ENCODE peak calls at places on chromosome 13, in eight cellular contexts. One of them, this sample, is unnamed.
A peak's percentile ranks its signal among the peaks of the same experiment; 100 is the strongest.

GRCh38 chr13:32585625-32586021 is 629 bp upstream of the PDS5B start:
- DNase-seq in fibroblast of pulmonary artery: no peak
- DNase-seq in H1: no peak
- DNase-seq in sigmoid colon: no peak
- DNase-seq in nephron progenitor cell: peak; percentile 16
- DNase-seq in AG04450: no peak
- DNase-seq in heart left ventricle: peak; percentile 18
- DNase-seq in right lobe of liver: no peak
- DNase-seq in this sample: no peak

GRCh38 chr13:100773429-100773828 is 98.8 kb upstream of the TMTC4 start:
- DNase-seq in H1: no peak
- DNase-seq in sigmoid colon: no peak
- DNase-seq in heart left ventricle: no peak
- DNase-seq in right lobe of liver: no peak
- DNase-seq in fibroblast of pulmonary artery: no peak
- DNase-seq in nephron progenitor cell: no peak
- DNase-seq in AG04450: no peak
- DNase-seq in this sample: no peak

GRCh38 chr13:81172603-81173002 is 831.7 kb upstream of the SPRY2 start:
- DNase-seq in fibroblast of pulmonary artery: no peak
- DNase-seq in AG04450: no peak
- DNase-seq in H1: no peak
- DNase-seq in sigmoid colon: no peak
- DNase-seq in right lobe of liver: no peak
- DNase-seq in heart left ventricle: no peak
- DNase-seq in nephron progenitor cell: no peak
- DNase-seq in this sample: no peak

GRCh38 chr13:66778461-66778860 is 451.7 kb downstream of the PCDH9 start:
- DNase-seq in H1: no peak
- DNase-seq in sigmoid colon: no peak
- DNase-seq in AG04450: no peak
- DNase-seq in nephron progenitor cell: no peak
- DNase-seq in right lobe of liver: no peak
- DNase-seq in heart left ventricle: no peak
- DNase-seq in fibroblast of pulmonary artery: peak; percentile 45
- DNase-seq in this sample: no peak

GRCh38 chr13:100461309-100462035 is 127.1 kb downstream of the GGACT start:
- DNase-seq in right lobe of liver: no peak
- DNase-seq in H1: no peak
- DNase-seq in heart left ventricle: no peak
- DNase-seq in sigmoid colon: no peak
- DNase-seq in AG04450: no peak
- DNase-seq in nephron progenitor cell: no peak
- DNase-seq in fibroblast of pulmonary artery: no peak
- DNase-seq in this sample: no peak

GRCh38 chr13:107450931-107451330 is 764.4 kb downstream of the LIG4 start:
- DNase-seq in heart left ventricle: peak; percentile 41
- DNase-seq in H1: no peak
- DNase-seq in right lobe of liver: no peak
- DNase-seq in nephron progenitor cell: no peak
- DNase-seq in fibroblast of pulmonary artery: peak; percentile 92
- DNase-seq in sigmoid colon: no peak
- DNase-seq in AG04450: peak; percentile 96
- DNase-seq in this sample: peak; percentile 92

GRCh38 chr13:78137404-78138142 is 218.9 kb upstream of the EDNRB start:
- DNase-seq in AG04450: peak; percentile 49
- DNase-seq in right lobe of liver: no peak
- DNase-seq in nephron progenitor cell: peak; percentile 41
- DNase-seq in heart left ventricle: no peak
- DNase-seq in fibroblast of pulmonary artery: peak; percentile 78
- DNase-seq in H1: peak; percentile 33
- DNase-seq in sigmoid colon: no peak
- DNase-seq in this sample: no peak

GRCh38 chr13:41723136-41723535 is 237.8 kb downstream of the VWA8 start:
- DNase-seq in H1: no peak
- DNase-seq in fibroblast of pulmonary artery: no peak
- DNase-seq in AG04450: no peak
- DNase-seq in nephron progenitor cell: no peak
- DNase-seq in heart left ventricle: no peak
- DNase-seq in right lobe of liver: no peak
- DNase-seq in sigmoid colon: no peak
- DNase-seq in this sample: no peak

GRCh38 chr13:33322474-33322827 is 36.9 kb upstream of the STARD13 start:
- DNase-seq in right lobe of liver: no peak
- DNase-seq in nephron progenitor cell: no peak
- DNase-seq in fibroblast of pulmonary artery: peak; percentile 88
- DNase-seq in H1: no peak
- DNase-seq in AG04450: peak; percentile 84
- DNase-seq in sigmoid colon: peak; percentile 83
- DNase-seq in heart left ventricle: peak; percentile 46
- DNase-seq in this sample: no peak

GRCh38 chr13:39887424-39887823 is 232.0 kb downstream of the COG6 start:
- DNase-seq in nephron progenitor cell: no peak
- DNase-seq in right lobe of liver: no peak
- DNase-seq in H1: no peak
- DNase-seq in fibroblast of pulmonary artery: no peak
- DNase-seq in sigmoid colon: no peak
- DNase-seq in AG04450: no peak
- DNase-seq in heart left ventricle: no peak
- DNase-seq in this sample: no peak

GRCh38 chr13:37209621-37210020 is 104.2 kb upstream of the CSNK1A1L start:
- DNase-seq in right lobe of liver: no peak
- DNase-seq in H1: no peak
- DNase-seq in sigmoid colon: no peak
- DNase-seq in AG04450: no peak
- DNase-seq in heart left ventricle: no peak
- DNase-seq in nephron progenitor cell: no peak
- DNase-seq in fibroblast of pulmonary artery: no peak
- DNase-seq in this sample: no peak

GRCh38 chr13:97726664-97727235 is 226.7 kb upstream of the IPO5 start:
- DNase-seq in nephron progenitor cell: no peak
- DNase-seq in fibroblast of pulmonary artery: peak; percentile 94
- DNase-seq in AG04450: no peak
- DNase-seq in sigmoid colon: no peak
- DNase-seq in right lobe of liver: no peak
- DNase-seq in H1: no peak
- DNase-seq in heart left ventricle: no peak
- DNase-seq in this sample: no peak

GRCh38 chr13:32659736-32660135 is 73.5 kb downstream of the PDS5B start:
- DNase-seq in right lobe of liver: no peak
- DNase-seq in fibroblast of pulmonary artery: peak; percentile 31
- DNase-seq in sigmoid colon: no peak
- DNase-seq in heart left ventricle: no peak
- DNase-seq in nephron progenitor cell: no peak
- DNase-seq in AG04450: no peak
- DNase-seq in H1: no peak
- DNase-seq in this sample: no peak

GRCh38 chr13:96391606-96392005 is 301.7 kb downstream of the HS6ST3 start:
- DNase-seq in right lobe of liver: no peak
- DNase-seq in nephron progenitor cell: no peak
- DNase-seq in heart left ventricle: no peak
- DNase-seq in H1: no peak
- DNase-seq in fibroblast of pulmonary artery: no peak
- DNase-seq in AG04450: no peak
- DNase-seq in sigmoid colon: no peak
- DNase-seq in this sample: no peak

GRCh38 chr13:31213681-31214289 is 14.0 kb downstream of the B3GLCT start:
- DNase-seq in right lobe of liver: no peak
- DNase-seq in sigmoid colon: no peak
- DNase-seq in fibroblast of pulmonary artery: no peak
- DNase-seq in heart left ventricle: no peak
- DNase-seq in AG04450: no peak
- DNase-seq in nephron progenitor cell: no peak
- DNase-seq in H1: no peak
- DNase-seq in this sample: no peak

GRCh38 chr13:87259479-87260083 is 411.6 kb upstream of the SLITRK5 start:
- DNase-seq in AG04450: no peak
- DNase-seq in heart left ventricle: no peak
- DNase-seq in sigmoid colon: no peak
- DNase-seq in fibroblast of pulmonary artery: no peak
- DNase-seq in nephron progenitor cell: peak; percentile 41
- DNase-seq in right lobe of liver: no peak
- DNase-seq in H1: no peak
- DNase-seq in this sample: no peak
- TF ChIP-seq CTCF in AG04450: peak; percentile 36
- TF ChIP-seq CTCF in heart left ventricle: no peak
- TF ChIP-seq CTCF in sigmoid colon: no peak
- TF ChIP-seq CTCF in fibroblast of pulmonary artery: peak; percentile 1
- TF ChIP-seq CTCF in nephron progenitor cell: peak; percentile 47
- TF ChIP-seq CTCF in right lobe of liver: peak; percentile 37
- TF ChIP-seq CTCF in H1: peak; percentile 55
- TF ChIP-seq CTCF in this sample: peak; percentile 72

DNA sequence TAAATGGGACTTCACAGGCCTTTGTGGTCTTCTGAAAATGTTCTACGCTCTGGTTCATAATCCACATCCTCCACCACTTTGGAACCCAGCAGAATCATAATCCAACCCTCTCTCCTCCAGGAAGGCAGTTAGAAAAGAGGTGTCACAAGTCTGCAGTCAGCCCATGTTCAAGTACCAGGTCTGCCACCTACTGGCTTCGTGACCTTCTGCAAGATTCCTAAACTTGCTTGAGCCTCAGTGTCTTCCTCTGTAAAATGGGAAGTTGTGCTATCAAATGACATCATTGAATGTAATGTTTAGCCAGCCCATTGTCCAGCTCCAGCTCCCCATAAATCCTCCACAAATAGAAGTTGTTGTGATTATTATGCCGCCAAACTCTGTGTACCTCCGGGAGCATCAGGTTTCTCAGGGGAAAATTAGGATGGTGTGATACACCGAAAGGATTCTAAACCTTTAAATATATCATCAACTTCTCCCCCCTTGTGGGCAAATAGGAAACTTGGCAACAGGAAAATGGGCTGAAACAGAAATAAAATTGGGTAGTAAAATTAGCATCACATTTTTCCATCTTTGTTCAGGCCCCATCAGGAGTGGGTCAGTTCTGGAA is 109.7 kb downstream of the NUFIP1 start:
- DNase-seq in fibroblast of pulmonary artery: peak; percentile 78
- DNase-seq in H1: no peak
- DNase-seq in sigmoid colon: no peak
- DNase-seq in AG04450: no peak
- DNase-seq in nephron progenitor cell: no peak
- DNase-seq in right lobe of liver: no peak
- DNase-seq in heart left ventricle: no peak
- DNase-seq in this sample: no peak
- TF ChIP-seq CTCF in fibroblast of pulmonary artery: peak; percentile 66
- TF ChIP-seq CTCF in H1: peak; percentile 46
- TF ChIP-seq CTCF in sigmoid colon: no peak
- TF ChIP-seq CTCF in AG04450: peak; percentile 43
- TF ChIP-seq CTCF in nephron progenitor cell: peak; percentile 8
- TF ChIP-seq CTCF in right lobe of liver: peak; percentile 47
- TF ChIP-seq CTCF in heart left ventricle: peak; percentile 31
- TF ChIP-seq CTCF in this sample: peak; percentile 76

DNA sequence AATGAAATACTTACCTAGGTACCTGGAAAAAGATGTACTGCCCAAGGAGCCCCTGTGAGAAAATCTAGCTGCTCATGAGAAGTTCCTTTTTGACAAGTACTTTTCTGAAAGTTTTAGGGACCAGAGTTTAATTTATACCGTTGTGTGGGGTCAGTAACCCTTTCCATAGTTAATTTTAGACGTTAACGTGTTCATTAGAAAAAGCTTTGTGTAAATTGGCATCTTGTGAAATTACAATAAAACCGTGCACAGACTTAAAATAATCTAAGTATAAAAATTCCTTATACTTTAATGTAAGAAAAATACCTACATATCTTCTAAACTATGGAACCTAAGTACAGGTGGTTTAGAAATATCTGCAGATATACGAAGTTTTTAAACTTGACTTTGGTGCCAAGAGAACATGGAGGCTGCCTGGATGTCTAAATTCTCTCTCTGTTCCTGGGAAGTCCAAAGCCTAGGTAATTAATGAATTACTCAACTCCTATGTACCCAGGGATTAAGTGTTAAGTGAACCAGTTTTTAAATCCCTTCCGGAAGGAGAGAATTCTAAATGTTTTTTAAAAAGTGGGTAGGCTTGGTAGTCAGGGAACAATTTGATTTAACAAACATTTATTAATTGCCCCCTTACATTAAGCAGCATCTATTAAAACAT is 50.2 kb upstream of the PDX1 start:
- DNase-seq in fibroblast of pulmonary artery: no peak
- DNase-seq in sigmoid colon: no peak
- DNase-seq in nephron progenitor cell: no peak
- DNase-seq in AG04450: no peak
- DNase-seq in H1: no peak
- DNase-seq in right lobe of liver: no peak
- DNase-seq in heart left ventricle: no peak
- DNase-seq in this sample: no peak
- TF ChIP-seq CTCF in fibroblast of pulmonary artery: no peak
- TF ChIP-seq CTCF in sigmoid colon: no peak
- TF ChIP-seq CTCF in nephron progenitor cell: no peak
- TF ChIP-seq CTCF in AG04450: no peak
- TF ChIP-seq CTCF in H1: no peak
- TF ChIP-seq CTCF in right lobe of liver: no peak
- TF ChIP-seq CTCF in heart left ventricle: no peak
- TF ChIP-seq CTCF in this sample: peak; percentile 49

GRCh38 chr13:113184568-113185440 is 23.7 kb downstream of the PCID2 start:
- DNase-seq in sigmoid colon: no peak
- DNase-seq in AG04450: no peak
- DNase-seq in right lobe of liver: no peak
- DNase-seq in heart left ventricle: no peak
- DNase-seq in H1: no peak
- DNase-seq in nephron progenitor cell: no peak
- DNase-seq in fibroblast of pulmonary artery: no peak
- DNase-seq in this sample: no peak

GRCh38 chr13:113186061-113186900 is 22.2 kb downstream of the PCID2 start:
- DNase-seq in H1: no peak
- DNase-seq in AG04450: no peak
- DNase-seq in heart left ventricle: no peak
- DNase-seq in nephron progenitor cell: no peak
- DNase-seq in fibroblast of pulmonary artery: no peak
- DNase-seq in right lobe of liver: no peak
- DNase-seq in sigmoid colon: no peak
- DNase-seq in this sample: no peak

GRCh38 chr13:113183450-113184129 is 24.9 kb downstream of the PCID2 start:
- DNase-seq in fibroblast of pulmonary artery: no peak
- DNase-seq in sigmoid colon: no peak
- DNase-seq in AG04450: no peak
- DNase-seq in H1: no peak
- DNase-seq in right lobe of liver: no peak
- DNase-seq in heart left ventricle: no peak
- DNase-seq in nephron progenitor cell: no peak
- DNase-seq in this sample: no peak

GRCh38 chr13:113187905-113188595 is 20.4 kb downstream of the PCID2 start:
- DNase-seq in nephron progenitor cell: no peak
- DNase-seq in H1: no peak
- DNase-seq in sigmoid colon: no peak
- DNase-seq in heart left ventricle: no peak
- DNase-seq in right lobe of liver: no peak
- DNase-seq in AG04450: no peak
- DNase-seq in fibroblast of pulmonary artery: no peak
- DNase-seq in this sample: no peak

DNA sequence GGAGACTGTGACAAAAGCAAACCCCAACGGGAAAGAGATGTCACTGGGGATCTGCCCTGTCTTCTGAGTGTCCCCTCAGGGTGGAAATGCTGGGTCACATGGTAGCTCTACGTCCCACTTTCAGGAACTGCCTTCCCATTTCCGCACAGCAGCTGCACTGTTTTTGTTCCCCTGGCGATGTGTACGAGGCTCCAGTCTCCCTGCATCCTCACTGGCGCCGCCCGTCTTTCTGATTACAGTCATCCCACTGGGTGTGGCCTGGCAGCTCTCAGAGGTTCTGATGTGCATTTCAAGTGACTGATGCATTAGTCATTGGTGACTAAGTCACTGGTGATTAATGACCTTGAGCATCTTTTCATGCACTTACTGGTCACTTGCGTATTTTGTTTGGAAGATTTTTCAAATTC is 21.2 kb downstream of the PCID2 start:
- DNase-seq in sigmoid colon: peak; percentile 87
- DNase-seq in right lobe of liver: no peak
- DNase-seq in H1: no peak
- DNase-seq in nephron progenitor cell: no peak
- DNase-seq in fibroblast of pulmonary artery: peak; percentile 99
- DNase-seq in heart left ventricle: peak; percentile 82
- DNase-seq in AG04450: peak; percentile 96
- DNase-seq in this sample: no peak
- TF ChIP-seq CTCF in sigmoid colon: no peak
- TF ChIP-seq CTCF in right lobe of liver: no peak
- TF ChIP-seq CTCF in H1: no peak
- TF ChIP-seq CTCF in nephron progenitor cell: no peak
- TF ChIP-seq CTCF in fibroblast of pulmonary artery: no peak
- TF ChIP-seq CTCF in heart left ventricle: no peak
- TF ChIP-seq CTCF in AG04450: no peak
- TF ChIP-seq CTCF in this sample: peak; percentile 45

This sample was measured in chondrocyte.